ENCODE peak calls at places on chromosomes 1 and 21, in six cellular contexts. One of them, this sample, is unnamed.
A peak's percentile ranks its signal among the peaks of the same experiment; 100 is the strongest.

GRCh38 chr21:43312751-43313169 is 114.2 kb downstream of the SIK1 start:
- DNase-seq in ovary: no peak
- DNase-seq in tibial nerve: no peak
- DNase-seq in SK-N-SH: no peak
- DNase-seq in A549: no peak
- DNase-seq in transverse colon: peak; percentile 84
- DNase-seq in this sample: peak; percentile 81

GRCh38 chr1:43994794-43995790 is 3.7 kb downstream of the CCDC24 start:
- DNase-seq in ovary: no peak
- DNase-seq in tibial nerve: no peak
- DNase-seq in SK-N-SH: peak; percentile 71
- DNase-seq in A549: peak; percentile 36
- DNase-seq in transverse colon: peak; percentile 37
- DNase-seq in this sample: no peak

GRCh38 chr1:225509376-225509707 is 81.5 kb upstream of the LBR start:
- DNase-seq in ovary: no peak
- DNase-seq in tibial nerve: no peak
- DNase-seq in SK-N-SH: no peak
- DNase-seq in A549: no peak
- DNase-seq in transverse colon: no peak
- DNase-seq in this sample: no peak

GRCh38 chr1:22710688-22711024 is at the start of gene EPHB2:
- DNase-seq in ovary: no peak
- DNase-seq in tibial nerve: no peak
- DNase-seq in SK-N-SH: peak; percentile 96
- DNase-seq in A549: peak; percentile 41
- DNase-seq in transverse colon: peak; percentile 62
- DNase-seq in this sample: peak; percentile 27

GRCh38 chr1:195376190-195376589 is 1232.0 kb downstream of the KCNT2 start:
- DNase-seq in ovary: no peak
- DNase-seq in tibial nerve: no peak
- DNase-seq in SK-N-SH: no peak
- DNase-seq in A549: peak; percentile 3
- DNase-seq in transverse colon: no peak
- DNase-seq in this sample: no peak

GRCh38 chr1:152880907-152881306 is 2.8 kb downstream of the SMCP start:
- DNase-seq in ovary: no peak
- DNase-seq in tibial nerve: no peak
- DNase-seq in SK-N-SH: no peak
- DNase-seq in A549: no peak
- DNase-seq in transverse colon: no peak
- DNase-seq in this sample: no peak

GRCh38 chr21:41765393-41765950 is 1.4 kb downstream of the RIPK4 start:
- DNase-seq in ovary: no peak
- DNase-seq in tibial nerve: no peak
- DNase-seq in SK-N-SH: no peak
- DNase-seq in A549: no peak
- DNase-seq in transverse colon: no peak
- DNase-seq in this sample: no peak

GRCh38 chr1:16420719-16421118 is 16.5 kb downstream of the SPATA21 start:
- DNase-seq in ovary: no peak
- DNase-seq in tibial nerve: no peak
- DNase-seq in SK-N-SH: no peak
- DNase-seq in A549: no peak
- DNase-seq in transverse colon: peak; percentile 8
- DNase-seq in this sample: no peak

GRCh38 chr1:48039088-48040049 is 42.2 kb upstream of the TRABD2B start:
- DNase-seq in ovary: no peak
- DNase-seq in tibial nerve: no peak
- DNase-seq in SK-N-SH: no peak
- DNase-seq in A549: no peak
- DNase-seq in transverse colon: no peak
- DNase-seq in this sample: no peak

GRCh38 chr1:12703821-12704451 is 12.0 kb upstream of the AADACL3 start:
- DNase-seq in ovary: no peak
- DNase-seq in tibial nerve: no peak
- DNase-seq in SK-N-SH: no peak
- DNase-seq in A549: no peak
- DNase-seq in transverse colon: no peak
- DNase-seq in this sample: no peak

GRCh38 chr1:47738560-47739182 is 258.5 kb downstream of the TRABD2B start:
- DNase-seq in ovary: no peak
- DNase-seq in tibial nerve: no peak
- DNase-seq in SK-N-SH: peak; percentile 74
- DNase-seq in A549: peak; percentile 38
- DNase-seq in transverse colon: peak; percentile 57
- DNase-seq in this sample: peak; percentile 56

GRCh38 chr1:202551683-202552082 is 158.6 kb downstream of the SYT2 start:
- DNase-seq in ovary: no peak
- DNase-seq in tibial nerve: no peak
- DNase-seq in SK-N-SH: no peak
- DNase-seq in A549: no peak
- DNase-seq in transverse colon: peak; percentile 24
- DNase-seq in this sample: no peak

GRCh38 chr1:231315887-231316286 is 21.8 kb downstream of the EXOC8 start:
- DNase-seq in ovary: no peak
- DNase-seq in tibial nerve: no peak
- DNase-seq in SK-N-SH: peak; percentile 66
- DNase-seq in A549: peak; percentile 33
- DNase-seq in transverse colon: peak; percentile 17
- DNase-seq in this sample: peak; percentile 44

GRCh38 chr1:178942285-178943218 is 71.7 kb upstream of the ANGPTL1 start:
- DNase-seq in ovary: no peak
- DNase-seq in tibial nerve: no peak
- DNase-seq in SK-N-SH: no peak
- DNase-seq in A549: no peak
- DNase-seq in transverse colon: no peak
- DNase-seq in this sample: no peak

GRCh38 chr1:77975386-77975785 is 3.5 kb downstream of the FUBP1 start:
- DNase-seq in ovary: no peak
- DNase-seq in tibial nerve: no peak
- DNase-seq in SK-N-SH: no peak
- DNase-seq in A549: no peak
- DNase-seq in transverse colon: no peak
- DNase-seq in this sample: no peak

GRCh38 chr1:152188673-152189591 is 29.9 kb upstream of the RPTN start:
- DNase-seq in ovary: peak; percentile 67
- DNase-seq in tibial nerve: peak; percentile 40
- DNase-seq in SK-N-SH: peak; percentile 38
- DNase-seq in A549: peak; percentile 46
- DNase-seq in transverse colon: peak; percentile 79
- DNase-seq in this sample: peak; percentile 79

GRCh38 chr1:246609632-246610031 is 43.4 kb downstream of the CNST start:
- DNase-seq in ovary: no peak
- DNase-seq in tibial nerve: no peak
- DNase-seq in SK-N-SH: no peak
- DNase-seq in A549: no peak
- DNase-seq in transverse colon: no peak
- DNase-seq in this sample: no peak

GRCh38 chr1:41135196-41135947 is 106.7 kb downstream of the SCMH1 start:
- DNase-seq in ovary: no peak
- DNase-seq in tibial nerve: no peak
- DNase-seq in SK-N-SH: no peak
- DNase-seq in A549: no peak
- DNase-seq in transverse colon: no peak
- DNase-seq in this sample: no peak

GRCh38 chr21:45409466-45410150 is 4.6 kb downstream of the COL18A1 start:
- DNase-seq in ovary: peak; percentile 60
- DNase-seq in tibial nerve: no peak
- DNase-seq in SK-N-SH: peak; percentile 67
- DNase-seq in A549: no peak
- DNase-seq in transverse colon: no peak
- DNase-seq in this sample: no peak

GRCh38 chr21:17726047-17726446 is 93.1 kb downstream of the C21orf91 start:
- DNase-seq in ovary: no peak
- DNase-seq in tibial nerve: no peak
- DNase-seq in SK-N-SH: peak; percentile 30
- DNase-seq in A549: no peak
- DNase-seq in transverse colon: no peak
- DNase-seq in this sample: no peak

GRCh38 chr21:27036736-27037301 is 69.9 kb upstream of the ADAMTS5 start:
- DNase-seq in ovary: no peak
- DNase-seq in tibial nerve: no peak
- DNase-seq in SK-N-SH: no peak
- DNase-seq in A549: no peak
- DNase-seq in transverse colon: no peak
- DNase-seq in this sample: no peak

GRCh38 chr1:184843732-184844495 is 89.3 kb upstream of the EDEM3 start:
- DNase-seq in ovary: no peak
- DNase-seq in tibial nerve: no peak
- DNase-seq in SK-N-SH: no peak
- DNase-seq in A549: no peak
- DNase-seq in transverse colon: peak; percentile 77
- DNase-seq in this sample: peak; percentile 53

GRCh38 chr21:43361127-43361492 is 65.8 kb downstream of the SIK1 start:
- DNase-seq in ovary: no peak
- DNase-seq in tibial nerve: no peak
- DNase-seq in SK-N-SH: peak; percentile 61
- DNase-seq in A549: no peak
- DNase-seq in transverse colon: peak; percentile 52
- DNase-seq in this sample: no peak

GRCh38 chr1:56410405-56410804 is 169.0 kb downstream of the PLPP3 start:
- DNase-seq in ovary: no peak
- DNase-seq in tibial nerve: no peak
- DNase-seq in SK-N-SH: no peak
- DNase-seq in A549: no peak
- DNase-seq in transverse colon: no peak
- DNase-seq in this sample: no peak

GRCh38 chr21:35229290-35229689 is 180.2 kb upstream of the RUNX1 start:
- DNase-seq in ovary: no peak
- DNase-seq in tibial nerve: no peak
- DNase-seq in SK-N-SH: no peak
- DNase-seq in A549: no peak
- DNase-seq in transverse colon: no peak
- DNase-seq in this sample: no peak

DNA sequence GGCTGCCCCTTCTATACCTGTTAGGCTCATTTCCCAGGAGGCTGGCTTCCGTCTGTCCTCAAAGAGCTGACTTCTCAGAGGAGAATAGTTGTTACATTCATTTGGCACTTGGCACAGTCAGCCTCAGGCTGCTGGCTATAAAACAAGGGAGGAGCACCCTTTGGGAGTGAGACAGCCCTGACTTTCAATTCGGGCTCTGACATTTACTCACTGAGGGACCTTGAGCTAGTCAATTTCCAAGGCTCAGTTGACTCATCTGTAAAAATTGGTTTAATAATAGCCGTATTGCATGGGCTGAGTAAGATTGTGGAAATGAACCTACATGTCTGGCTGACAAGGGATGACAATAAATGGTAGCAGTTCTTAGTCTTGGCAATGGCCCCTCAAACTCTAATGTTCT is 13.7 kb downstream of the ALX3 start:
- DNase-seq in ovary: no peak
- DNase-seq in tibial nerve: no peak
- DNase-seq in SK-N-SH: no peak
- DNase-seq in A549: no peak
- DNase-seq in transverse colon: peak; percentile 44
- DNase-seq in this sample: no peak
- TF ChIP-seq EP300 in ovary: no peak
- TF ChIP-seq EP300 in tibial nerve: no peak
- TF ChIP-seq EP300 in SK-N-SH: no peak
- TF ChIP-seq EP300 in A549: no peak
- TF ChIP-seq EP300 in transverse colon: no peak
- TF ChIP-seq EP300 in this sample: no peak

DNA sequence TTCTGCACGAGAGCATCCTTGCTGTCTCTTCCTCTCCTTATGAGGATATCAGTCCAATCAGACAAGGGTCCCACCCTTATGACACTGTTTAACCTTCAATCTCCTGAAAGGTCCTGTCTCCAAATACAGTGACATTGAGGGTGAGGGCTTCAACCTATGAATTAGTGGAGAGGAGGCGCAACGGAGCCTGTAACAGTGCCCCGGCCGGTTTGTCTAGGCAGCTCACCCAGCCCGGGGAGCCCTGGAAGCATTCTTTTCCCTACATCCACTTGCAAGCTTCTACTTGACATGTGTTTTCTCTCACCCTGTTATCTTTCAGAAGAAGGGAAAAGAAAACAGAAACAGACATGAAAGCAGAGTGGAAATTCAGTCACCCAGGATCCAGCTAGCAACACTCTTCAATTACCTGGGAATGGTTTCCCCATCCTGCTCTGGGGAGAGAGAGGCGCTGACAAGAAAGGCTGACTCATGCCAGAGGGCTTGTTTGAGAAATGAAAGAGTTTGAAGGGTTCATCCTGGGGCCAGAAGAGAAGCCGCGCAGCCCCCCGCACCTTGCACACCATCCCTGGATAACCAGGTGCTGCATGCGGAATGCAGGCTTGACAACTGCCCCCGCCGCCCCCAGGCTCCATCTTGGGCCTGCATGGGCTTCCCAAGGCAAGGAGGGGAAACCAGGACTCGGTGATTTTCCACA is 394.9 kb downstream of the NPHP4 start:
- DNase-seq in ovary: no peak
- DNase-seq in tibial nerve: no peak
- DNase-seq in SK-N-SH: peak; percentile 32
- DNase-seq in A549: no peak
- DNase-seq in transverse colon: no peak
- DNase-seq in this sample: peak; percentile 31
- H3K9me3 ChIP-seq in ovary: no peaks in the 10 kb centered on the region
- H3K9me3 ChIP-seq in tibial nerve: no peaks in the 10 kb centered on the region
- H3K9me3 ChIP-seq in SK-N-SH: no peaks in the 10 kb centered on the region
- H3K9me3 ChIP-seq in A549: no peaks in the 10 kb centered on the region
- H3K9me3 ChIP-seq in transverse colon: no peaks in the 10 kb centered on the region
- H3K9me3 ChIP-seq in this sample: peaks cover 7% of the 10 kb centered on the region

GRCh38 chr1:201530741-201531521 is 8.0 kb upstream of the NAV1 start:
- DNase-seq in ovary: peak; percentile 83
- DNase-seq in tibial nerve: peak; percentile 84
- DNase-seq in SK-N-SH: peak; percentile 89
- DNase-seq in A549: peak; percentile 89
- DNase-seq in transverse colon: peak; percentile 78
- DNase-seq in this sample: peak; percentile 67
- TF ChIP-seq CTCF in ovary: peak; percentile 70
- TF ChIP-seq CTCF in tibial nerve: peak; percentile 69
- TF ChIP-seq CTCF in SK-N-SH: peak; percentile 90
- TF ChIP-seq CTCF in A549: peak; percentile 90
- TF ChIP-seq CTCF in transverse colon: peak; percentile 67
- TF ChIP-seq CTCF in this sample: peak; percentile 60

DNA sequence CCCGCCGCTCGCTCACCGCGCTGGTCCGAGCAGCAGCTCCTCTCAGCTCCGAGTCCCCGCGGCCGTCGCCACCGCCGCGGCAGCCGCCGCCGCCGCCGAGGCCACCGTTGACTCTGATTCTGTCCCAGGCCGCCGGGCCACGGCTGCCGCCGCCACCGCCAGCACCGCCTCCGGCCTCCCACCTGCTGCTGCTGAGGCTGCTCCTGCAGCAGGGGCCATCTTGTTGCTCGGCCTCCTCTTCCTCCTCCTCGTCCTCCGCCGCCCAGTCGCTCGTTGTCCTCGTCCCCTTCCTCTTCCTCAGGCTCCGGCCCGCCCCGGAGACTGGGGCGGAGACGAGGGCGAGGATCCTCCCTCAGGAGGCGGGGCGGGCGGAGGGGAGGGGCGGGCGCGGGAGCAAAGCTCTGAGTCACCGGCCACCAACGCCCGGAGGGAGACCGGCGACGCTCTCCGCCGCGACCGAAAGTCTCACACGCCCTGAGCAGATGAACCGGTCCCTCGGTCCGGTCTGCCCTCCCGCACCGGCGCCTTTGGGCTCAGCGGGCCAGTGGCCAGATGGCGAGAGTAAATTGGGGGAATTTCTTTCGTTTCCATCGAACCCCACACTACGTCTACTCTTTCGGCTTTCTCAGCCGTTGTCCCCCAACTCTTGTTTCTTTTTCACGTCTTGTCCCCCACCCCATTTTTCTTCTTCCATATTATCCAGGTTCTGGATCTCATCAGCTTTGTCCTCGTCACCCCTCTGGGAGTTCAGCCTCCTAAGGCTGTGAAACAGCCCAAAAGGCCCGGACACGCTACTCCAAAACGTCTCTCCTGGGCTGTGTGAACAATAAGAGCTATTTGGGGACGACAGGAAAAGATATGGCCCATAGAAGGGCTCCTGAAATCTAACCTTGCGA is at the start of gene RC3H1:
- DNase-seq in ovary: peak; percentile 89
- DNase-seq in tibial nerve: peak; percentile 84
- DNase-seq in SK-N-SH: peak; percentile 95
- DNase-seq in A549: peak; percentile 67
- DNase-seq in transverse colon: peak; percentile 95
- DNase-seq in this sample: peak; percentile 91
- TF ChIP-seq EP300 in ovary: no peak
- TF ChIP-seq EP300 in tibial nerve: peak; percentile 45
- TF ChIP-seq EP300 in SK-N-SH: no peak
- TF ChIP-seq EP300 in A549: no peak
- TF ChIP-seq EP300 in transverse colon: no peak
- TF ChIP-seq EP300 in this sample: no peak

This sample was measured in stomach.